ENCODE peak calls at places on chromosomes 13 and 19, in five cellular contexts. L, N, Y, A and Q are unnamed samples.
A peak's percentile ranks its signal among the peaks of the same experiment; 100 is the strongest.

GRCh38 chr13:107254392-107254791 is 686.5 kb upstream of the ARGLU1 start:
- DNase-seq in L (no peak), N (no peak), Y (no peak), A (no peak), Q (no peak)

GRCh38 chr13:79937311-79938243 is 403.3 kb downstream of the SPRY2 start:
- DNase-seq in L (no peak), N (no peak), Y (no peak), A (no peak), Q (no peak)

GRCh38 chr13:60756306-60756705 is 359.3 kb downstream of the TDRD3 start:
- DNase-seq in L (no peak), N (no peak), Y (no peak), A (no peak), Q (no peak)

GRCh38 chr13:40444241-40444640 is 222.2 kb downstream of the FOXO1 start:
- DNase-seq in L (no peak), N (no peak), Y (no peak), A (no peak), Q (no peak)

GRCh38 chr19:19261350-19262189 is 11.5 kb downstream of the TM6SF2 start:
- DNase-seq in L (no peak), N (no peak), Y (no peak), A (no peak), Q (no peak)

GRCh38 chr19:35858311-35858710 is 1.6 kb downstream of the KIRREL2 start:
- DNase-seq in L (no peak), N (no peak), Y (no peak), A (no peak), Q (no peak)

GRCh38 chr13:89282241-89282640 is 1611.1 kb downstream of the SLITRK5 start:
- DNase-seq in L (no peak), N (no peak), Y (no peak), A (no peak), Q (no peak)

GRCh38 chr19:5138606-5139594 is 170.0 kb downstream of the KDM4B start:
- DNase-seq in L (no peak), N (peak; percentile 71), Y (peak; percentile 33), A (no peak), Q (no peak)

GRCh38 chr13:42076309-42076713 is 27.9 kb downstream of the DGKH start:
- DNase-seq in L (no peak), N (no peak), Y (no peak), A (no peak), Q (no peak)

GRCh38 chr19:29393915-29394460 is 131.8 kb upstream of the VSTM2B start:
- DNase-seq in L (no peak), N (no peak), Y (no peak), A (no peak), Q (no peak)

GRCh38 chr19:32866564-32867265 is 2.9 kb downstream of the SLC7A9 start:
- DNase-seq in L (no peak), N (no peak), Y (no peak), A (no peak), Q (no peak)

GRCh38 chr13:112062619-112063308 is 4.2 kb upstream of the SOX1 start:
- DNase-seq in L (no peak), N (no peak), Y (no peak), A (no peak), Q (no peak)

GRCh38 chr13:95787356-95788099 is 110.6 kb downstream of the DNAJC3 start:
- DNase-seq in L (no peak), N (no peak), Y (no peak), A (no peak), Q (no peak)

GRCh38 chr19:13281567-13282291 is 131.5 kb downstream of the IER2 start:
- DNase-seq in L (no peak), N (no peak), Y (no peak), A (no peak), Q (no peak)

GRCh38 chr13:59658736-59659330 is 504.9 kb downstream of the DIAPH3 start:
- DNase-seq in L (no peak), N (no peak), Y (no peak), A (no peak), Q (no peak)

GRCh38 chr13:95954266-95954665 is 98.9 kb downstream of the UGGT2 start:
- DNase-seq in L (no peak), N (no peak), Y (no peak), A (no peak), Q (no peak)

GRCh38 chr19:9786342-9786741 is 17.8 kb upstream of the ZNF846 start:
- DNase-seq in L (no peak), N (peak; percentile 23), Y (no peak), A (no peak), Q (no peak)

GRCh38 chr13:41543664-41544300 is 86.4 kb downstream of the RGCC start:
- DNase-seq in L (no peak), N (no peak), Y (no peak), A (no peak), Q (no peak)

GRCh38 chr13:67229438-67230242 is 496 bp downstream of the PCDH9 start:
- DNase-seq in L (no peak), N (no peak), Y (peak; percentile 5), A (no peak), Q (no peak)

GRCh38 chr13:105168295-105168694 is 1367.2 kb downstream of the EFNB2 start:
- DNase-seq in L (no peak), N (no peak), Y (no peak), A (no peak), Q (no peak)

GRCh38 chr13:44768233-44768632 is 192.1 kb upstream of the TSC22D1 start:
- DNase-seq in L (no peak), N (no peak), Y (no peak), A (no peak), Q (no peak)

GRCh38 chr13:47976325-47976724 is 24.7 kb downstream of the SUCLA2 start:
- DNase-seq in L (no peak), N (no peak), Y (no peak), A (no peak), Q (no peak)

GRCh38 chr13:41505209-41505835 is 48.0 kb downstream of the RGCC start:
- DNase-seq in L (no peak), N (no peak), Y (no peak), A (no peak), Q (peak; percentile 70)

GRCh38 chr19:35395762-35396199 is 24.9 kb downstream of the GPR42 start:
- DNase-seq in L (no peak), N (peak; percentile 20), Y (no peak), A (peak; percentile 87), Q (no peak)

GRCh38 chr13:29887651-29888050 is 37.2 kb upstream of the UBL3 start:
- DNase-seq in L (no peak), N (no peak), Y (no peak), A (no peak), Q (no peak)

GRCh38 chr19:35712910-35713845 is 4.6 kb upstream of the KMT2B start:
- DNase-seq in L (no peak), N (peak; percentile 63), Y (no peak), A (no peak), Q (no peak)

GRCh38 chr13:109856350-109856749 is 70.0 kb upstream of the IRS2 start:
- DNase-seq in L (no peak), N (no peak), Y (no peak), A (no peak), Q (no peak)

GRCh38 chr13:67230774-67231480 is 791 bp upstream of the PCDH9 start:
- DNase-seq in L (peak; percentile 64), N (peak; percentile 39), Y (peak; percentile 32), A (peak; percentile 75), Q (no peak)

GRCh38 chr13:67650471-67650870 is 420.3 kb upstream of the PCDH9 start:
- DNase-seq in L (no peak), N (no peak), Y (no peak), A (no peak), Q (no peak)

GRCh38 chr13:26601669-26602068 is 44.2 kb downstream of the WASF3 start:
- DNase-seq in L (no peak), N (no peak), Y (no peak), A (no peak), Q (no peak)

GRCh38 chr19:33436360-33437345 is 63.1 kb downstream of the CEBPG start:
- DNase-seq in L (no peak), N (no peak), Y (no peak), A (no peak), Q (no peak)

DNA sequence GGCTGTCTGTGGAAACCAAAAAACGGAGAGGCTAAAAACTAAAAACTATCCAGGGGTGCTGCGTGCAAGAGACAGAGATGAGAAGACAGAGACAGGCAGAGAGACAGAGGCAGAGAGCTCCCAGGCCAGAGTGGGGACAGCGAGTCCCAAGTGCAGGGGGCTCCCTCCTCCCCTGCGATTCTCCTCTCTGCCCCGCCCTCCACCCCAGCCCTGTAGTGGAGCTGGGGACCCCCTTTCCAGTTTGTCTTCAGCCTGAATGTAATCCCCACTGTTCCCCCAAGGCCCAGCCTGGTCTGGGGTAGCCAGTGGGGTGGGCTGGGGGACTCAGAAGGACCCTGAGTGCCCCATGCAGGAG is 2.0 kb downstream of the NFIC start:
- DNase-seq in L (no peak), N (no peak), Y (no peak), A (no peak), Q (no peak)
- H3K4me3 ChIP-seq in L (peak overlapping the region; percentile 85), N (peak overlapping the region; percentile 91), Y (peak overlapping the region; percentile 99), A (peak overlapping the region; percentile 90), Q (no peak overlapping the region)

DNA sequence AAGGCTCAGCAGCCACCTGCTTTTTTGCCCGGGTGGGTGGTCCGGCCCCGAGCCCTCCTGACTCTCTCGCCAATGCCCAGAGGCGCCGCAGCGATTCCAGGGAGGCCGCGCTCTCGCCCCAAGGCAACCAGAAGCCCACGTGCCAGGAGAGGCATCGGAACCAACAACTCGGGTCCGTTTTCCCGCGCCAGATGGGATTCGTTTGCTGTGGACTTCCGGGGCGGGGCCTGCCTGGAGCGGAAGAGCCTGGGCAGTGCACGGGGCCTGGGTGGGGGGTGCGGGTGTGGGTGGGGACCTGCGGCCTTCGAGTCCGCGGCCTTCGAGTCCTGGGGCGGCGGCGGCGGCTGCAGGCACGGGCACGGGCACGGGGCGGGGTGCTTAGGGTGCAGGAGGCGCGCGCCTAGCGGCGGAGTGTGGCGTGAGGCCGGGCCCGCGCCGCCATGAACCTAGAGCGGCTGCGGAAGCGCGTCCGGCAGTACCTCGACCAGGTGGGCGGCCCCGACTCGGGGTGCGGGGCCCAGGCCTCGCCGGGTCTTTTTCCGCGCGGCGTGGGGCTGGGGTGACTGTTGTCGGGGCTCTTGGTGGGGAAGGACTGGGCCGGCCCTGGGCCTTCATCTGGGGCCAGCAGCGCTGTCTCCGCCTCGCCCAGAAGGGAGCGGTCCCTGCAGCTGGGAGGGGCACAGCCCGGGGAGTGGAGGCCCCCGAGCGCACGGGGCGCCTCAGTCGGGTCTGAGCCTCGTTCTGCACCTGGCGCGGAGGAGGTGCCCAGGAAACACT is at the start of gene CDC16:
- DNase-seq in L (peak; percentile 95), N (peak; percentile 95), Y (peak; percentile 89), A (peak; percentile 96), Q (peak; percentile 62)
- TF ChIP-seq CTCF in L (peak; percentile 25), N (no peak), Y (peak; percentile 21), A (no peak), Q (no peak)

DNA sequence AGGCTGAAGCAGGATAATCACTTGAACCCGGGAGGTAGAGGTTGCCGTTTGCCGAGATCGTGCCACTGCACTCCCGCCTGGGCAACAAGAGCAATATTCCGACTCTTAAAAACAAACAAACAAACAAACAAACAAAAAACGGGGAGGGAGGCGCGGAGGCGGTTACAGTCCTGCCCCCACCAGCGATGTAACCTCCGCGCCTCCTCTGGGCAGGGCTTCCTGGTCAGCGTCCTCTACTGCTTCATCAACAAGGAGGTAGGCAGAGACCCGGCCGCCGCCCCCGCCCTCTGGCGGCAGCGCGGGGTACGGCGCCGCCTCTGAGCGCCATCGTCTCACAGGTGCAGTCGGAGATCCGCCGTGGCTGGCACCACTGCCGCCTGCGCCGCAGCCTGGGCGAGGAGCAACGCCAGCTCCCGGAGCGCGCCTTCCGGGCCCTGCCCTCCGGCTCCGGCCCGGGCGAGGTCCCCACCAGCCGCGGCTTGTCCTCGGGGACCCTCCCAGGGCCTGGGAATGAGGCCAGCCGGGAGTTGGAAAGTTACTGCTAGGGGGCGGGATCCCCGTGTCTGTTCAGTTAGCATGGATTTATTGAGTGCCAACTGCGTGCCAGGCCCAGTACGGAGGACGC is 10.2 kb downstream of the SNRPD2 start:
- DNase-seq in L (peak; percentile 83), N (peak; percentile 93), Y (peak; percentile 61), A (peak; percentile 96), Q (peak; percentile 37)
- H3K36me3 ChIP-seq in L (peaks cover 5% of the 10 kb centered on the region), N (peaks cover 5% of the 10 kb centered on the region), Y (peaks cover 19% of the 10 kb centered on the region), A (peaks cover 15% of the 10 kb centered on the region), Q (peaks cover 2% of the 10 kb centered on the region)

GRCh38 chr19:51703655-51704515 is 10.8 kb downstream of the SPACA6 start:
- DNase-seq in L (peak; percentile 98), N (peak; percentile 98), Y (peak; percentile 98), A (peak; percentile 98), Q (no peak)
- H3K4me3 ChIP-seq in L (peak overlapping the region; percentile 84), N (peak overlapping the region; percentile 81), Y (peak overlapping the region; percentile 67), A (peak overlapping the region; percentile 62), Q (peak overlapping the region; percentile 60)